ENCODE peak calls at places on chromosomes 2 and 18, in eight cellular contexts. F, T, J, H, D, G, W and V are unnamed samples.

GRCh38 chr2:197360744-197361156 is 50.2 kb upstream of the ANKRD44 start:
- DNase-seq in F (no peak), T (no peak), J (no peak), H (no peak), D (no peak), G (no peak), W (no peak), V (no peak)

GRCh38 chr2:238860966-238861730 is 13.3 kb downstream of the TWIST2 start:
- DNase-seq in F (no peak), T (no peak), J (peak), H (no peak), D (no peak), G (no peak), W (no peak), V (no peak)

GRCh38 chr2:161161074-161161577 is 898 bp downstream of the TANK start:
- DNase-seq in F (no peak), T (no peak), J (no peak), H (no peak), D (no peak), G (no peak), W (no peak), V (peak)

GRCh38 chr18:72674710-72675109 is 130.6 kb upstream of the CBLN2 start:
- DNase-seq in F (no peak), T (no peak), J (no peak), H (no peak), D (no peak), G (no peak), W (no peak), V (no peak)

GRCh38 chr2:16272038-16272788 is 331.9 kb downstream of the MYCN start:
- DNase-seq in F (no peak), T (no peak), J (no peak), H (no peak), D (no peak), G (no peak), W (no peak), V (no peak)

GRCh38 chr2:121791801-121792221 is 36.4 kb downstream of the TSN start:
- DNase-seq in F (no peak), T (no peak), J (no peak), H (no peak), D (no peak), G (no peak), W (no peak), V (no peak)

GRCh38 chr2:65481961-65482360 is 49.6 kb upstream of the SPRED2 start:
- DNase-seq in F (no peak), T (no peak), J (no peak), H (no peak), D (no peak), G (no peak), W (no peak), V (no peak)

GRCh38 chr2:11930211-11930761 is 183.9 kb downstream of the LPIN1 start:
- DNase-seq in F (no peak), T (no peak), J (no peak), H (no peak), D (no peak), G (peak), W (peak), V (no peak)

GRCh38 chr2:160278889-160279196 is 78.8 kb upstream of the ITGB6 start:
- DNase-seq in F (peak), T (no peak), J (no peak), H (no peak), D (no peak), G (no peak), W (peak), V (no peak)

GRCh38 chr18:50196261-50196660 is 1.3 kb upstream of the MYO5B start:
- DNase-seq in F (no peak), T (no peak), J (no peak), H (no peak), D (no peak), G (no peak), W (no peak), V (no peak)

GRCh38 chr18:50195689-50196088 is 742 bp upstream of the MYO5B start:
- DNase-seq in F (no peak), T (no peak), J (no peak), H (no peak), D (no peak), G (no peak), W (no peak), V (no peak)

GRCh38 chr18:50192903-50193795 is 1.8 kb downstream of the MYO5B start:
- DNase-seq in F (no peak), T (no peak), J (no peak), H (no peak), D (no peak), G (no peak), W (no peak), V (no peak)

GRCh38 chr18:50193796-50194622 is 938 bp downstream of the MYO5B start:
- DNase-seq in F (no peak), T (peak), J (no peak), H (no peak), D (no peak), G (no peak), W (no peak), V (no peak)

GRCh38 chr18:50194623-50195532 is at the start of gene MYO5B:
- DNase-seq in F (peak), T (peak), J (peak), H (no peak), D (no peak), G (no peak), W (no peak), V (peak)
- TF ChIP-seq POLR2A in F (no peak), T (peak), J (no peak), H (no peak), D (no peak), G (peak), W (no peak), V (no peak)

DNA sequence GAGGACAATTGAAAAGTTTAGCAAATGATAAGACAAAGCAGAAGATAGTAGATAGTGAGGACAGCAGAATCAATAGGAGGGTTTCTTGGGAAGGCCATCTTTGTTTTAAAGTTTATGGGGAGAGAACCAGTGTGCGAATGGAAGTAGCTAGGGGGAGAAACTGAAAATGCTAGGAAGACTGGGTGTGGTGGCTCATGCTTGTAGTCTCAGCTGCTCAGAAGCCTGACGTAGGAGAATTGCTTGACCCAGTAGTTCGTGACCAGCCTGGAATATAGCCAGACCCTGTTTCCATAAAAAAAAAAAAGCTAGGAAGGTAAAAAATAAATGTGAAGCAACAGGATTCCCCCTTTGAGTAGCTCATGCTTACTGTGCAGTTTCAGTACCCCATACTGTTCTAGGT is 19.2 kb upstream of the DRC1 start:
- DNase-seq in F (no peak), T (no peak), J (no peak), H (no peak), D (no peak), G (no peak), W (no peak), V (no peak)
- TF ChIP-seq POLR2A in F (no peak), T (no peak), J (no peak), H (no peak), D (no peak), G (no peak), W (no peak), V (no peak)

GRCh38 chr2:24076849-24077534 is 866 bp upstream of the SF3B6 start:
- DNase-seq in F (no peak), T (no peak), J (no peak), H (no peak), D (no peak), G (no peak), W (peak), V (peak)
- TF ChIP-seq POLR2A in F (no peak), T (no peak), J (no peak), H (no peak), D (no peak), G (peak), W (peak), V (peak)

DNA sequence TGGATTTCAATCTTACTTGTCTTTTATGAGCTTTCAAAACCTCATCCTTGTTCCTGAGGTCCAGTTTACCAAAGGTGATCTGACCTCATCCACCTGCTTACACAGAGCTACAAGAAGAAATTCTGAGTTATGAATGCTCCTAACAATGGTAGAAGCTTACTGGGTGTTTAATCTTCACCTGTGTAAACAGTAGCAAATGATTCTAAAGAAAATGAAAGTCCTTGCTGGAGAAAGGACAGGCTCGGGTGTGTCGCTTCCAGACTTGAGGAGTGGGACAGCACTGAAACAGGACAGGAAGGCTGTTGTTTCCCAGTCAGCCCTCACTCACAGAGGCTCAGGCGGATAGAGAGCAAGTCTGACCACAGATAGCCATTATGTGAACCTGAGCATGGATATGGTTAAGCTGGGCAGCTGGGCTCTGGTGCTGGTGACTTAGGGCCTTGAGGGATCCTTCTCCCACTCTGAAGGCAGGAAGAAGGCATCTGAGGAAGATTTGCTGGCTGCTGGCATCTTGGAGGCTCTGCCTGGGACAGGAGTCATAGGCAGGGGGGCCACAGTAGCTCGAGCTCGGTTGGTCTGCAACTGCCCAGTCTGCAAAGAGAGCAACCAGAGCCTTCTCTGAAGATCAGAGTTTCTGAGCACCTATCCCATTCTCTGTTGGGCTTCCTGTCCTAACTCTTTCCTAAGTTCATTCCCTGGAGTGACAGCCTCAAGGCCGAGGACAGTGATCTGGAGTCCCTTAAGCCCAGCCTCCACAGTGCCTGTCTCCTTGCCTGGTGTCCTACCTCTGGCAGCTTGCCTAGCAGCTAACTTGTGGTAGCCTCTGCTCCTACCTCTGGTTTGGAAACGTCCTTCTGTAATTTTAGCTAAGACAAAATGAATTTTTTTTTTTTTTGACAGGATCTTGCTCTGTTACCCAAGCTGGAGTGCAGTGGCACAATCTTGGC is 4.0 kb downstream of the DOK1 start:
- DNase-seq in F (no peak), T (no peak), J (no peak), H (no peak), D (no peak), G (no peak), W (no peak), V (no peak)
- TF ChIP-seq POLR2A in F (no peak), T (no peak), J (no peak), H (no peak), D (no peak), G (no peak), W (no peak), V (no peak)

DNA sequence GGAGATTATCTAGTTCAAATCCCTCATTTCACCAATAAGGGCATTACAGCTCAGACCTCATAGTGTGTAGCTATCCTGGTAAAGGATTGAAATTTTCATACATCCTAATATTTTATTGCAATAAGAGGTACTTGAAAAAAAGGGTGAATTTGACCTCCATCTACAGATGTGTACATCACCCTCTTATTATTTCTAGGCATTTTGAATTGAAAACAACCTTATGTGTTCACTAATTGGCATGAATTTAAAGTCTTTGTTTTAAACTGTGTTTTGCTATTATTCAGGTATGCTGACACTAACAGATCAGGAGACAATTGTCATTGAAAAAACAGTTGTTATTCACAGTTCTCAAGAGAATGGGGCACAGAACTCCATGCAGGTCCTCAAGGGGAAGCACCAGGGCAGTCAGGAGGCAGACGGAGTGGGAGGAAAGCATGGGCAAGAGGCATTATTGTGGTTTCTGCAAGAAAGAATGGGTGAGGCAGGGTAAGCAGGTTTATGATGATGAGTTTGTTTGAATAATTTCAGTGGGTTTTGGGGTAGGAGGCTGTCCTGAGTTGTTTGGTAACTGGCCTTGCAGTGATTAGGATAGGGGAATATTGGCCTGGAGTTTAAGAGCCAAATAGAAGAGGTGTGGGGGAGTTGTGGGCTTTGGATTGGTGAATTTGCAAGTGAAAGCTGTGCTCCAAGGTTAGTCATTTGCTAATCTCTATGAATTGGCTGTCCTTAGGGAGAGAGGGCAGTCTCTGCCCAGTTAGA is 194.6 kb downstream of the GPD2 start:
- DNase-seq in F (no peak), T (no peak), J (no peak), H (no peak), D (no peak), G (no peak), W (no peak), V (no peak)
- TF ChIP-seq POLR2A in F (no peak), T (no peak), J (no peak), H (no peak), D (no peak), G (no peak), W (no peak), V (no peak)

GRCh38 chr2:104758199-104758620 is 95.7 kb upstream of the POU3F3 start:
- DNase-seq in F (no peak), T (no peak), J (no peak), H (no peak), D (no peak), G (no peak), W (no peak), V (no peak)
- TF ChIP-seq POLR2A in F (no peak), T (no peak), J (no peak), H (no peak), D (no peak), G (no peak), W (no peak), V (no peak)